ENCODE peak calls at places on chromosome 1, in five cellular contexts. V, U, E, A and M are unnamed samples.
A peak's percentile ranks its signal among the peaks of the same experiment; 100 is the strongest.

GRCh38 chr1:107870691-107871090 is 94.3 kb downstream of the VAV3 start:
- DNase-seq in A (peak; percentile 67), U (no peak), E (no peak), V (no peak), M (no peak)

GRCh38 chr1:53661496-53661895 is 77.5 kb downstream of the GLIS1 start:
- DNase-seq in A (no peak), U (no peak), V (no peak), E (no peak), M (no peak)

GRCh38 chr1:200704991-200705390 is 33.7 kb upstream of the CAMSAP2 start:
- DNase-seq in U (no peak), E (no peak), V (no peak), A (no peak), M (no peak)

GRCh38 chr1:160550572-160551034 is 27.5 kb upstream of the SLAMF6 start:
- DNase-seq in V (no peak), A (no peak), E (peak; percentile 84), U (peak; percentile 49), M (no peak)

GRCh38 chr1:219385786-219386427 is 212.2 kb downstream of the LYPLAL1 start:
- DNase-seq in E (peak; percentile 50), V (no peak), A (peak; percentile 56), U (no peak), M (peak; percentile 10)

GRCh38 chr1:174324939-174325338 is 122.8 kb upstream of the GPR52 start:
- DNase-seq in A (no peak), E (no peak), V (no peak), U (no peak), M (peak; percentile 27)

GRCh38 chr1:77175230-77175844 is 43.9 kb downstream of the PIGK start:
- DNase-seq in V (no peak), U (no peak), A (no peak), E (no peak), M (no peak)

GRCh38 chr1:234745844-234746797 is 136.1 kb upstream of the IRF2BP2 start:
- DNase-seq in V (peak; percentile 21), E (no peak), A (peak; percentile 72), U (no peak), M (no peak)

GRCh38 chr1:46005594-46005993 is 126.8 kb downstream of the PIK3R3 start:
- DNase-seq in E (no peak), U (no peak), A (no peak), V (no peak), M (no peak)

GRCh38 chr1:13968361-13968760 is 268.4 kb downstream of the PRDM2 start:
- DNase-seq in V (no peak), A (no peak), U (no peak), E (no peak), M (no peak)

GRCh38 chr1:1347663-1348419 is 1.4 kb downstream of the DVL1 start:
- DNase-seq in V (no peak), A (no peak), E (no peak), U (no peak), M (no peak)

GRCh38 chr1:101260531-101260930 is 23.7 kb downstream of the S1PR1 start:
- DNase-seq in V (no peak), E (no peak), A (peak; percentile 65), U (no peak), M (no peak)

GRCh38 chr1:183812686-183813569 is 8.0 kb downstream of the RGL1 start:
- DNase-seq in A (peak; percentile 77), V (no peak), U (no peak), E (no peak), M (no peak)

GRCh38 chr1:84672080-84672735 is 18.1 kb downstream of the SSX2IP start:
- DNase-seq in V (no peak), E (no peak), A (no peak), U (no peak), M (no peak)

GRCh38 chr1:242890211-242890741 is 364.8 kb downstream of the CEP170 start:
- DNase-seq in V (no peak), U (no peak), E (no peak), A (no peak), M (no peak)

GRCh38 chr1:94805912-94806311 is 14.2 kb upstream of the SLC44A3 start:
- DNase-seq in E (peak; percentile 65), U (peak; percentile 33), V (peak; percentile 11), A (peak; percentile 52), M (peak; percentile 38)

GRCh38 chr1:94094466-94095111 is 26.4 kb downstream of the ABCA4 start:
- DNase-seq in U (no peak), V (no peak), E (no peak), A (no peak), M (no peak)

GRCh38 chr1:67572594-67573221 is 112.3 kb upstream of the GADD45A start:
- DNase-seq in A (peak; percentile 95), V (no peak), U (no peak), E (no peak), M (no peak)

GRCh38 chr1:206834711-206835110 is 30.7 kb upstream of the IL20 start:
- DNase-seq in U (no peak), A (peak; percentile 44), V (no peak), E (no peak), M (no peak)

GRCh38 chr1:201172999-201173610 is 17.5 kb upstream of the IGFN1 start:
- DNase-seq in V (no peak), U (no peak), E (no peak), A (peak; percentile 93), M (no peak)

GRCh38 chr1:200242379-200243041 is 167.3 kb downstream of the ZNF281 start:
- DNase-seq in A (no peak), V (no peak), U (no peak), E (no peak), M (no peak)

GRCh38 chr1:48530727-48531351 is 58.8 kb upstream of the SPATA6 start:
- DNase-seq in A (peak; percentile 58), E (peak; percentile 84), U (no peak), V (no peak), M (peak; percentile 13)

GRCh38 chr1:44557756-44558155 is 116.5 kb downstream of the TMEM53 start:
- DNase-seq in V (no peak), E (no peak), A (peak; percentile 67), U (no peak), M (no peak)

GRCh38 chr1:161531986-161532875 is 7.9 kb downstream of the HSPA6 start:
- DNase-seq in A (no peak), E (no peak), U (no peak), V (peak; percentile 38), M (no peak)

GRCh38 chr1:17045623-17046022 is 8.2 kb downstream of the SDHB start:
- DNase-seq in A (peak; percentile 3), U (no peak), E (no peak), V (no peak), M (no peak)

GRCh38 chr1:43367026-43367903 is 546 bp downstream of the ELOVL1 start:
- DNase-seq in E (no peak), V (no peak), A (peak; percentile 61), U (peak; percentile 27), M (no peak)

GRCh38 chr1:6241887-6242740 is 1.9 kb upstream of the HES3 start:
- DNase-seq in E (no peak), U (no peak), V (no peak), A (no peak), M (no peak)

GRCh38 chr1:67390041-67390887 is 39.9 kb downstream of the SERBP1 start:
- DNase-seq in U (no peak), V (no peak), E (no peak), A (peak; percentile 85), M (no peak)

GRCh38 chr1:231214918-231215675 is 25.9 kb upstream of the GNPAT start:
- DNase-seq in V (no peak), E (no peak), U (no peak), A (no peak), M (no peak)